ENCODE peak calls at places on chromosome 15, in six cellular contexts. W is HepG2, R is H1, N is HCT116, P is K562, L is GM12878. A is an unnamed sample.

GRCh38 chr15:64686130-64686735 is 89.2 kb downstream of the RBPMS2 start:
- DNase-seq in L (no peak), P (peak; percentile 49), R (no peak), N (peak; percentile 19), W (peak; percentile 45), A (no peak)

GRCh38 chr15:100125627-100126231 is 216.0 kb downstream of the ADAMTS17 start:
- DNase-seq in P (no peak), L (no peak), W (no peak), N (no peak), R (no peak), A (no peak)

GRCh38 chr15:99441871-99442267 is 123.9 kb upstream of the MEF2A start:
- DNase-seq in P (no peak), L (no peak), W (no peak), R (no peak), N (no peak), A (no peak)

GRCh38 chr15:70875001-70875782 is 17.0 kb downstream of the THAP10 start:
- DNase-seq in P (no peak), N (no peak), W (no peak), L (no peak), R (no peak), A (no peak)

GRCh38 chr15:45162771-45163507 is 24.8 kb downstream of the SHF start:
- DNase-seq in L (peak; percentile 27), W (peak; percentile 76), N (peak; percentile 66), P (peak; percentile 87), R (peak; percentile 79), A (peak; percentile 66)

GRCh38 chr15:51310064-51310463 is 28.3 kb downstream of the CYP19A1 start:
- DNase-seq in W (no peak), L (no peak), P (no peak), R (no peak), N (no peak), A (no peak)

GRCh38 chr15:70201376-70201775 is 103.7 kb upstream of the TLE3 start:
- DNase-seq in N (no peak), R (no peak), L (no peak), W (no peak), P (no peak), A (no peak)

GRCh38 chr15:28075482-28076029 is 23.6 kb downstream of the OCA2 start:
- DNase-seq in N (no peak), P (no peak), R (no peak), L (no peak), W (no peak), A (no peak)

GRCh38 chr15:26641144-26641543 is 131.7 kb downstream of the GABRB3 start:
- DNase-seq in R (no peak), L (no peak), W (no peak), N (no peak), P (no peak), A (no peak)

GRCh38 chr15:62977952-62978811 is 64.4 kb upstream of the TPM1 start:
- DNase-seq in W (no peak), L (no peak), N (no peak), P (no peak), R (no peak), A (no peak)

GRCh38 chr15:74787251-74788041 is 5.6 kb downstream of the CSK start:
- DNase-seq in L (peak; percentile 97), R (no peak), P (peak; percentile 70), N (no peak), W (no peak), A (no peak)

GRCh38 chr15:67178569-67179210 is 75.8 kb downstream of the AAGAB start:
- DNase-seq in N (no peak), L (no peak), R (no peak), P (peak; percentile 54), W (no peak), A (no peak)

GRCh38 chr15:94745371-94745770 is 514.0 kb downstream of the MCTP2 start:
- DNase-seq in N (no peak), L (no peak), P (no peak), R (no peak), W (no peak), A (no peak)

GRCh38 chr15:71003314-71003713 is 110.7 kb downstream of the LRRC49 start:
- DNase-seq in N (no peak), W (no peak), P (no peak), L (no peak), R (no peak), A (no peak)

GRCh38 chr15:51735611-51736010 is 1.8 kb downstream of the LYSMD2 start:
- DNase-seq in L (no peak), W (no peak), R (no peak), N (no peak), P (no peak), A (no peak)

GRCh38 chr15:99322643-99323405 is 71.5 kb downstream of the LRRC28 start:
- DNase-seq in L (no peak), N (no peak), W (peak; percentile 53), P (no peak), R (no peak), A (no peak)

GRCh38 chr15:34986326-34987181 is 1.5 kb downstream of the ZNF770 start:
- DNase-seq in N (no peak), L (no peak), W (no peak), P (peak; percentile 45), R (no peak), A (no peak)

GRCh38 chr15:64753419-64754185 is 21.8 kb downstream of the RBPMS2 start:
- DNase-seq in P (no peak), L (peak; percentile 52), W (no peak), N (no peak), R (no peak), A (no peak)

GRCh38 chr15:85443593-85444328 is 63.4 kb downstream of the AKAP13 start:
- DNase-seq in R (no peak), L (peak; percentile 76), P (no peak), N (peak; percentile 47), W (peak; percentile 96), A (no peak)

GRCh38 chr15:60081976-60082375 is 77.9 kb downstream of the FOXB1 start:
- DNase-seq in W (no peak), L (no peak), N (no peak), R (no peak), P (no peak), A (no peak)

GRCh38 chr15:83567318-83567717 is 86.6 kb upstream of the ADAMTSL3 start:
- DNase-seq in W (no peak), L (peak; percentile 3), P (no peak), R (no peak), N (no peak), A (no peak)

GRCh38 chr15:59993950-59994401 is 10.1 kb upstream of the FOXB1 start:
- DNase-seq in L (no peak), R (no peak), P (peak; percentile 25), N (no peak), W (no peak), A (no peak)

GRCh38 chr15:63600001-63600645 is 2.9 kb downstream of the FBXL22 start:
- DNase-seq in P (no peak), N (no peak), L (no peak), R (no peak), W (no peak), A (no peak)

GRCh38 chr15:63436872-63437375 is 55.3 kb upstream of the CA12 start:
- DNase-seq in R (no peak), P (peak; percentile 78), N (no peak), L (no peak), W (peak; percentile 70), A (peak; percentile 71)

GRCh38 chr15:48671381-48672022 is 26.0 kb upstream of the FBN1 start:
- DNase-seq in N (no peak), R (no peak), P (peak; percentile 23), W (no peak), L (no peak), A (no peak)

GRCh38 chr15:48667701-48668100 is 22.2 kb upstream of the FBN1 start:
- DNase-seq in R (no peak), L (no peak), P (no peak), N (no peak), W (no peak), A (no peak)

GRCh38 chr15:48675436-48675835 is 29.9 kb upstream of the FBN1 start:
- DNase-seq in N (no peak), R (no peak), L (no peak), P (no peak), W (no peak), A (no peak)

GRCh38 chr15:48674876-48675275 is 29.4 kb upstream of the FBN1 start:
- DNase-seq in L (no peak), N (no peak), W (no peak), P (no peak), R (no peak), A (no peak)

DNA sequence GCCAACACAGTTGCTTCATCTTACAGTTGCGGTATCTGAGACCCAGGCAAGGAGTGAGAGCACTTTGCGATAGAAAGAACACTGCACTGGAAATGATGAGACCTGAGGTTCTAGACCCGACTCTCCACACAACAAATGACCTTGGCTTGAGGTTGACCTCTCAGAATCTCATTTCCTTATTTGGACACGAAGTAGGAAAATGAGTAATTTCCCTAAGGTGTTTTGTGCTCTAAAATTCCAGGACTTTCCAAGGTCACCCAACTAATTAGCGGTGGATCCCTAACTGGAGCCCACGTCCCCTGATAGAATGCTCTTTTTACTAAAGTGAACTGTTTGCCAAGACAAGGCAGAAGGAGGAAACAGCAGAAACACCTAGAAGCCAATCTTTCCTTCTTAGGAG is 26.7 kb upstream of the FBN1 start:
- DNase-seq in W (no peak), N (no peak), P (no peak), L (no peak), R (no peak), A (no peak)
- H3K4me1 ChIP-seq in W (no peaks in the 10 kb centered on the region), N (no peaks in the 10 kb centered on the region), P (peaks cover 10% of the 10 kb centered on the region), L (no peaks in the 10 kb centered on the region), R (no peaks in the 10 kb centered on the region), A (no peaks in the 10 kb centered on the region)

GRCh38 chr15:36693644-36694043 is 114.2 kb downstream of the CDIN1 start:
- DNase-seq in P (no peak), N (no peak), L (no peak), R (no peak), W (no peak), A (no peak)

GRCh38 chr15:36691596-36691995 is 112.2 kb downstream of the CDIN1 start:
- DNase-seq in P (no peak), L (no peak), R (no peak), N (no peak), W (no peak), A (no peak)

GRCh38 chr15:36688310-36689102 is 109.1 kb downstream of the CDIN1 start:
- DNase-seq in R (no peak), N (no peak), P (no peak), W (no peak), L (no peak), A (no peak)
- TF ChIP-seq ZNF274 in R (no peak), N (no peak), P (no peak), W (no peak), L (no peak), A (no peak)

GRCh38 chr15:58066042-58066867 is 744 bp upstream of the ALDH1A2 start:
- DNase-seq in L (no peak), N (peak; percentile 21), R (no peak), W (peak; percentile 1), P (peak; percentile 76), A (no peak)
- H3K4me1 ChIP-seq in L (no peaks in the 10 kb centered on the region), N (no peaks in the 10 kb centered on the region), R (peaks cover 3% of the 10 kb centered on the region), W (peaks cover 5% of the 10 kb centered on the region), P (peaks cover 9% of the 10 kb centered on the region), A (no peaks in the 10 kb centered on the region)

DNA sequence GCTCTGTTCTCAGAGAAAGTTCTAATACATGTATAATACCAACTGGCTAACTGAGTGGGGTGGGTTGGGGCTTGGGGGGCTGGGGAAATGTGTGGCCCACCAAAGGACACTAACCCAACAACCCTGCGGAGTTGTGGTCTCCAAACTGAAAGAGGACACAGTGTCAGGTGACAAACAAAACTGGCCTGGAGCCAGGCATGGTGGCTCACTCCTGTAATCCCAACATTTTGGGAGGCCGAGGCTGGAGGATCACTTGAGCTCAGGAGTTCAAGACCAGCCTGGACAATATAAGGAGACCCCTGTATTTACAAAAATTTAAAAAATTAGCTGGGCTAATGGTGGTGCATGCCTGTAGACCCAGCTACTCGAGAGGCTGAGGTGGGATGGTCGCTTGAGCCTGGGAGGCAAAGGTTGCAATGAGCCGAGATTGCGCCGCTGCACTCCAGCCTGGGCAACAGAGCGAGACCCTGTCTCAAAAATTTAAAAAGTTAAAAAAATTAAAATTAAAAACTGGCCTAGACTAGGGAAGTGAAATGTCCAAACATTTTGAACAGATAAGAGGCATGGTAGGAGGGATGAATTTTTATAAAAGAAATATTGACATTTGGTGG is 31.7 kb upstream of the SRP14 start:
- DNase-seq in N (no peak), W (no peak), L (no peak), P (no peak), R (no peak), A (no peak)
- TF ChIP-seq ZNF274 in N (no peak), W (no peak), L (no peak), P (no peak), R (no peak), A (no peak)